ENCODE peak calls at places on chromosomes 3 and 15, in ten cellular contexts. T is ovary; P is AG04450; G is tibial artery; B is fibroblast of lung; L is cardiac muscle cell; S is CD8-positive, alpha-beta memory T cell; R is vagina; K is PC-3; Q is spleen. A is an unnamed sample.
A peak's percentile ranks its signal among the peaks of the same experiment; 100 is the strongest.

GRCh38 chr3:124854027-124854426 is 33.1 kb downstream of the ITGB5 start:
- DNase-seq in T (no peak), P (peak; percentile 66), G (no peak), B (peak; percentile 79), L (no peak), S (no peak), R (no peak), K (no peak), Q (no peak), A (no peak)

GRCh38 chr15:55738715-55739114 is 4.2 kb downstream of the PRTG start:
- DNase-seq in T (no peak), P (no peak), G (no peak), B (no peak), L (no peak), S (no peak), R (no peak), K (no peak), Q (no peak), A (no peak)

GRCh38 chr15:61186905-61187865 is 41.9 kb downstream of the RORA start:
- DNase-seq in T (no peak), P (no peak), G (no peak), B (peak; percentile 8), L (peak; percentile 35), S (no peak), R (no peak), K (no peak), Q (no peak), A (no peak)

GRCh38 chr3:159245871-159246270 is 444.0 kb downstream of the MFSD1 start:
- DNase-seq in T (no peak), P (no peak), G (no peak), B (no peak), L (no peak), S (no peak), R (no peak), K (peak; percentile 49), Q (no peak), A (no peak)

GRCh38 chr15:26945046-26945445 is 25.9 kb upstream of the GABRG3 start:
- DNase-seq in T (no peak), P (no peak), G (no peak), B (no peak), L (no peak), S (no peak), R (no peak), K (no peak), Q (no peak), A (no peak)

GRCh38 chr3:43343778-43344177 is 57.4 kb downstream of the SNRK start:
- DNase-seq in T (no peak), P (no peak), G (no peak), B (no peak), L (no peak), S (no peak), R (no peak), K (no peak), Q (no peak), A (no peak)

GRCh38 chr15:64354683-64355558 is 1.1 kb downstream of the CSNK1G1 start:
- DNase-seq in T (no peak), P (no peak), G (no peak), B (no peak), L (no peak), S (no peak), R (no peak), K (no peak), Q (no peak), A (no peak)

GRCh38 chr15:84818221-84819131 is 1.3 kb downstream of the ALPK3 start:
- DNase-seq in T (no peak), P (no peak), G (peak; percentile 85), B (peak; percentile 17), L (peak; percentile 81), S (no peak), R (no peak), K (peak; percentile 32), Q (peak; percentile 36), A (no peak)

GRCh38 chr15:67189326-67190051 is 65.0 kb downstream of the AAGAB start:
- DNase-seq in T (peak; percentile 91), P (no peak), G (peak; percentile 90), B (no peak), L (no peak), S (no peak), R (no peak), K (no peak), Q (peak; percentile 63), A (no peak)

DNA sequence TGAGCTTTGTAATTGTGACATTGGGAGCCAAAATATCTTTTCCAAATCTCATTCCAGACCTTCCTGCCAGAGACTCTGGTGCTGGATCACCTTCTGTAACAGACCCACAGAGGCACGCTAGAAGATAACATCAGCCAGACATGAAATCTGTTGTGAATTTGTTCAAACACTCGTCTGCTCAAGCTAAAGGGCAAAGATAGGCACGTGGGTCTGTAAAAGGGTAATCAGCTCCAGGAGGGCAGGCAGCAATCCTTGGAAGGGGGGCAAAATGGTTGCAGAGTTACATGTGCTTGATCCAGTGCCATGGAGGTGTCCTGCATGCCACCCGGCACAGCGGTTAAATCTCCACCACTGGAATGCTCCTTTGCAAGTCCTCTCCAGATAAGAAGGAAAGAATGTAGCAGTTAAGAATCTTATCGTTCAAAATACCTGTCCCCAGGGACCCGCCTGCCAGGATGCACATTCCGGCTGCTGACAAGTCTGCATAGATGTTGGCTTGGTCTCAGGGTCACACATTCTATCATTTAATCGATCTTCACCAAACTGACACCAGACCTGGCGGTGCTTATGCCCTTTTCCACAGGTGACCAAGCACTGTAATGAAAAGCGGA is 74.8 kb downstream of the ADAMTS9 start:
- DNase-seq in T (no peak), P (no peak), G (no peak), B (no peak), L (peak; percentile 23), S (no peak), R (no peak), K (no peak), Q (no peak), A (no peak)
- H3K27ac ChIP-seq in T (peak overlapping the region; percentile 21), P (no peak overlapping the region), G (peak overlapping the region; percentile 74), B (no peak overlapping the region), L (peak overlapping the region; percentile 99), S (no peak overlapping the region), R (peak overlapping the region; percentile 70), K (no peak overlapping the region), Q (peak overlapping the region; percentile 4), A (no peak overlapping the region)

GRCh38 chr3:25662921-25663320 is 1.8 kb downstream of the TOP2B start:
- DNase-seq in T (no peak), P (no peak), G (no peak), B (peak; percentile 21), L (peak; percentile 17), S (no peak), R (no peak), K (no peak), Q (no peak), A (no peak)

GRCh38 chr3:25663324-25664065 is 1.2 kb downstream of the TOP2B start:
- DNase-seq in T (no peak), P (no peak), G (no peak), B (peak; percentile 43), L (peak; percentile 22), S (peak; percentile 2), R (no peak), K (peak; percentile 52), Q (no peak), A (no peak)

GRCh38 chr3:25664066-25664809 is 469 bp downstream of the TOP2B start:
- DNase-seq in T (peak; percentile 84), P (no peak), G (peak; percentile 85), B (peak; percentile 39), L (peak; percentile 59), S (peak; percentile 68), R (no peak), K (peak; percentile 42), Q (peak; percentile 95), A (peak; percentile 45)

GRCh38 chr3:25664810-25665645 is at the start of gene TOP2B:
- DNase-seq in T (peak; percentile 97), P (peak; percentile 85), G (peak; percentile 98), B (peak; percentile 96), L (peak; percentile 98), S (peak; percentile 92), R (no peak), K (peak; percentile 97), Q (peak; percentile 98), A (peak; percentile 94)

DNA sequence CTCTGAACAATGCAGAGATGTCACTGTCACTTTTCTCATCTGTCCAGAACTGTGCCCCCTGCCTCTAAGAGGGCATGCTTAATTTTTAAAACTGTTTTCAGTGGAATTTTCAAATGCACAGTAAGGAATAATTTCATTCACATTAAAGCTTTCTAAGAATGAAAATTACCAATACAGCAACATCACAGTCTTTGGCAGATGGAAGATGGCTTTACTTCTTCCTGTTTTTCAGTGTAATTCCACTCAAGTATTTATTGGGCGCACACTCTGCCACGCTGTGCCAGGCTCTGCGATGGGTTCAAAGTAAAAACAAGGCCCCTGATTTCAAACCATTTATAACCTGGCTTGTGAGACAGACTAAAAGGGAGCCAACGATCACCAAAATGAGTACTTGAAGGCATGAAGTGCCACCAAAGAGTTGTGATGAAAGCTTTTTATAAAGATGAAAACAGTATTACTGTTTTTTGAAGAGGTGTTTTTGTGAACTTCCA is 984 bp upstream of the TOP2B start:
- DNase-seq in T (no peak), P (no peak), G (no peak), B (no peak), L (no peak), S (no peak), R (no peak), K (no peak), Q (no peak), A (no peak)
- H3K27ac ChIP-seq in T (peak overlapping the region; percentile 98), P (no peak overlapping the region), G (peak overlapping the region; percentile 87), B (peak overlapping the region; percentile 88), L (peak overlapping the region; percentile 99), S (peak overlapping the region; percentile 86), R (peak overlapping the region; percentile 97), K (no peak overlapping the region), Q (peak overlapping the region; percentile 99), A (peak overlapping the region; percentile 95)

GRCh38 chr3:170636609-170637008 is 50.7 kb upstream of the SLC7A14 start:
- DNase-seq in T (no peak), P (no peak), G (no peak), B (no peak), L (no peak), S (no peak), R (no peak), K (no peak), Q (no peak), A (no peak)
- H3K27ac ChIP-seq in T (no peak overlapping the region), P (no peak overlapping the region), G (no peak overlapping the region), B (no peak overlapping the region), L (no peak overlapping the region), S (no peak overlapping the region), R (no peak overlapping the region), K (no peak overlapping the region), Q (no peak overlapping the region), A (peak overlapping the region; percentile 67)

GRCh38 chr3:107206945-107207344 is 170.3 kb upstream of the CCDC54 start:
- DNase-seq in T (no peak), P (no peak), G (no peak), B (no peak), L (no peak), S (no peak), R (no peak), K (no peak), Q (no peak), A (no peak)

GRCh38 chr3:107209302-107210060 is 167.8 kb upstream of the CCDC54 start:
- DNase-seq in T (no peak), P (no peak), G (no peak), B (no peak), L (no peak), S (no peak), R (no peak), K (no peak), Q (no peak), A (no peak)

GRCh38 chr3:107206141-107206540 is 171.1 kb upstream of the CCDC54 start:
- DNase-seq in T (no peak), P (no peak), G (no peak), B (peak; percentile 83), L (peak; percentile 85), S (no peak), R (no peak), K (peak; percentile 86), Q (no peak), A (peak; percentile 28)

GRCh38 chr3:107208100-107208499 is 169.1 kb upstream of the CCDC54 start:
- DNase-seq in T (no peak), P (peak; percentile 95), G (no peak), B (peak; percentile 100), L (peak; percentile 98), S (no peak), R (no peak), K (peak; percentile 95), Q (no peak), A (no peak)

GRCh38 chr3:107208796-107209195 is 168.4 kb upstream of the CCDC54 start:
- DNase-seq in T (no peak), P (no peak), G (no peak), B (peak; percentile 75), L (no peak), S (no peak), R (no peak), K (no peak), Q (no peak), A (no peak)
- H3K27ac ChIP-seq in T (peak overlapping the region; percentile 66), P (no peak overlapping the region), G (peak overlapping the region; percentile 75), B (peak overlapping the region; percentile 30), L (peak overlapping the region; percentile 89), S (no peak overlapping the region), R (peak overlapping the region; percentile 51), K (peak overlapping the region; percentile 65), Q (peak overlapping the region; percentile 10), A (peak overlapping the region; percentile 82)